ENCODE peak calls at places on chromosomes 12 and 14, in eight cellular contexts. K is pancreas, I is lower lobe of right lung, O is fibroblast of the aortic adventitia, W is stomach, P is heart right ventricle, E is RWPE1, J is brain microvascular endothelial cell. Y is an unnamed sample.
A peak's percentile ranks its signal among the peaks of the same experiment; 100 is the strongest.

GRCh38 chr12:25958254-25959068 is at the start of gene RASSF8:
- DNase-seq in P (peak; percentile 83), E (peak; percentile 63), W (peak; percentile 69), I (peak; percentile 79), J (peak; percentile 46), O (peak; percentile 69), K (peak; percentile 80), Y (peak; percentile 78)

GRCh38 chr12:78392918-78393317 is 471.7 kb upstream of the SYT1 start:
- DNase-seq in W (no peak), J (peak; percentile 32), K (no peak), P (no peak), O (peak; percentile 67), E (no peak), I (no peak), Y (no peak)

GRCh38 chr14:88554458-88555286 is at the start of gene PTPN21:
- DNase-seq in K (peak; percentile 74), P (peak; percentile 84), W (peak; percentile 76), J (peak; percentile 42), O (peak; percentile 51), E (peak; percentile 81), I (peak; percentile 83), Y (peak; percentile 83)

GRCh38 chr14:103108749-103109207 is 14.3 kb downstream of the EXOC3L4 start:
- DNase-seq in E (no peak), P (no peak), O (peak; percentile 56), J (no peak), K (no peak), I (no peak), W (no peak), Y (no peak)

GRCh38 chr12:30850684-30851083 is 75.9 kb upstream of the TSPAN11 start:
- DNase-seq in J (no peak), I (no peak), W (no peak), P (no peak), O (no peak), E (no peak), K (no peak), Y (no peak)

GRCh38 chr12:103422328-103422727 is 73.4 kb downstream of the C12orf42 start:
- DNase-seq in O (no peak), P (no peak), J (no peak), I (no peak), E (no peak), K (no peak), W (no peak), Y (no peak)

GRCh38 chr12:67592228-67593011 is 56.1 kb upstream of the DYRK2 start:
- DNase-seq in E (peak; percentile 45), J (peak; percentile 63), O (peak; percentile 58), W (no peak), I (no peak), P (no peak), K (no peak), Y (no peak)

GRCh38 chr14:32657081-32657480 is 281.6 kb upstream of the NPAS3 start:
- DNase-seq in E (peak; percentile 14), K (no peak), J (peak; percentile 81), I (peak; percentile 43), W (no peak), O (peak; percentile 82), P (no peak), Y (no peak)

GRCh38 chr14:77037886-77038511 is 9.5 kb upstream of the IRF2BPL start:
- DNase-seq in J (no peak), P (no peak), I (peak; percentile 68), K (no peak), W (no peak), E (no peak), O (peak; percentile 33), Y (no peak)

GRCh38 chr12:110597885-110598284 is 14.8 kb upstream of the PPTC7 start:
- DNase-seq in O (no peak), W (no peak), E (no peak), I (no peak), J (no peak), K (no peak), P (no peak), Y (no peak)

GRCh38 chr14:78950654-78951053 is 780.5 kb downstream of the NRXN3 start:
- DNase-seq in P (no peak), E (peak; percentile 13), J (peak; percentile 72), W (no peak), K (no peak), I (no peak), O (peak; percentile 41), Y (no peak)

GRCh38 chr12:64193045-64193444 is 29.1 kb downstream of the KICS2 start:
- DNase-seq in K (no peak), O (no peak), I (no peak), E (no peak), J (no peak), W (no peak), P (no peak), Y (no peak)

GRCh38 chr12:28899951-28900350 is 249.1 kb upstream of the FAR2 start:
- DNase-seq in K (no peak), E (peak; percentile 13), O (peak; percentile 84), W (no peak), J (peak; percentile 84), P (no peak), I (no peak), Y (no peak)

GRCh38 chr12:63889721-63890509 is 45.4 kb downstream of the SRGAP1 start:
- DNase-seq in E (no peak), O (no peak), P (no peak), J (peak; percentile 64), W (no peak), K (no peak), I (no peak), Y (no peak)

GRCh38 chr12:110431957-110432587 is 18.1 kb downstream of the ARPC3 start:
- DNase-seq in W (no peak), E (no peak), I (no peak), P (no peak), K (no peak), J (no peak), O (no peak), Y (no peak)

GRCh38 chr12:52239767-52240166 is 6.7 kb downstream of the KRT7 start:
- DNase-seq in E (no peak), K (no peak), P (no peak), O (no peak), W (no peak), J (no peak), I (no peak), Y (no peak)

GRCh38 chr14:91381801-91382670 is 35.6 kb downstream of the CCDC88C start:
- DNase-seq in E (no peak), P (no peak), K (no peak), J (no peak), I (no peak), W (no peak), O (no peak), Y (no peak)
- TF ChIP-seq CTCF in E (no peak), P (no peak), K (no peak), J (no peak), I (no peak), W (no peak), O (no peak), Y (no peak)

GRCh38 chr12:98224584-98225221 is 290.7 kb upstream of the TMPO start:
- DNase-seq in O (no peak), K (no peak), E (no peak), J (no peak), W (no peak), P (no peak), I (no peak), Y (no peak)

GRCh38 chr12:98232753-98233385 is 282.5 kb upstream of the TMPO start:
- DNase-seq in O (no peak), K (no peak), J (no peak), E (no peak), W (no peak), P (no peak), I (no peak), Y (no peak)

GRCh38 chr12:98228619-98229538 is 286.5 kb upstream of the TMPO start:
- DNase-seq in J (no peak), P (no peak), K (no peak), E (no peak), I (no peak), O (no peak), W (no peak), Y (no peak)

GRCh38 chr12:98229539-98229921 is 285.9 kb upstream of the TMPO start:
- DNase-seq in K (no peak), I (no peak), W (no peak), P (no peak), O (no peak), E (no peak), J (no peak), Y (no peak)

GRCh38 chr12:98227162-98227561 is 288.2 kb upstream of the TMPO start:
- DNase-seq in O (peak; percentile 6), K (no peak), W (no peak), J (no peak), P (no peak), E (no peak), I (no peak), Y (no peak)
- TF ChIP-seq CTCF in O (peak; percentile 40), K (no peak), W (no peak), J (peak; percentile 36), P (peak; percentile 11), E (no peak), I (peak; percentile 22), Y (peak; percentile 52)

GRCh38 chr14:50521912-50522341 is 10.4 kb downstream of the MAP4K5 start:
- DNase-seq in I (no peak), P (no peak), E (no peak), K (no peak), W (no peak), J (peak; percentile 49), O (peak; percentile 27), Y (no peak)

GRCh38 chr14:50520947-50521815 is 11.2 kb downstream of the MAP4K5 start:
- DNase-seq in P (no peak), I (no peak), W (no peak), O (peak; percentile 85), J (peak; percentile 95), K (peak; percentile 55), E (peak; percentile 85), Y (no peak)

GRCh38 chr14:50523271-50524041 is 8.9 kb downstream of the MAP4K5 start:
- DNase-seq in P (no peak), W (no peak), I (no peak), J (no peak), E (no peak), O (no peak), K (no peak), Y (no peak)

GRCh38 chr14:50524731-50525510 is 7.4 kb downstream of the MAP4K5 start:
- DNase-seq in K (no peak), E (no peak), P (no peak), I (no peak), W (no peak), O (no peak), J (no peak), Y (no peak)

GRCh38 chr14:50524071-50524470 is 8.3 kb downstream of the MAP4K5 start:
- DNase-seq in E (no peak), J (no peak), I (no peak), P (no peak), K (no peak), W (no peak), O (no peak), Y (no peak)
- TF ChIP-seq CTCF in E (no peak), J (no peak), I (no peak), P (no peak), K (no peak), W (no peak), O (no peak), Y (no peak)

GRCh38 chr14:28768549-28768870 is 1.9 kb downstream of the FOXG1 start:
- DNase-seq in O (no peak), P (no peak), W (no peak), I (no peak), J (no peak), K (no peak), E (no peak), Y (no peak)
- TF ChIP-seq CTCF in O (no peak), P (no peak), W (no peak), I (no peak), J (no peak), K (no peak), E (no peak), Y (no peak)

GRCh38 chr12:127355061-127355820 is 911.7 kb upstream of the TMEM132C start:
- DNase-seq in J (peak; percentile 15), I (no peak), P (no peak), W (no peak), K (no peak), O (peak; percentile 56), E (peak; percentile 43), Y (no peak)
- TF ChIP-seq CTCF in J (peak; percentile 75), I (peak; percentile 10), P (no peak), W (no peak), K (no peak), O (peak; percentile 72), E (no peak), Y (no peak)